ENCODE peak calls at places on chromosomes 2 and 18, in nine cellular contexts. Y is midbrain, V is GM04503, K is GM13976, I is fibroblast of pulmonary artery, A is endothelial cell, X is NCI-H2081, D is skeletal muscle cell, N is COLO829. H is an unnamed sample.

GRCh38 chr18:1499265-1499664 is 594.6 kb downstream of the ADCYAP1 start:
- DNase-seq in I (peak), X (no peak), V (no peak), N (peak), D (no peak), A (no peak), K (no peak), Y (no peak), H (no peak)

GRCh38 chr2:18690342-18690741 is 101.0 kb upstream of the NT5C1B start:
- DNase-seq in N (no peak), I (no peak), A (peak), D (no peak), X (no peak), Y (no peak), K (no peak), V (no peak), H (no peak)

GRCh38 chr2:191645807-191646611 is 31.9 kb upstream of the NABP1 start:
- DNase-seq in D (no peak), Y (no peak), N (no peak), X (no peak), A (no peak), K (no peak), I (peak), V (no peak), H (no peak)

GRCh38 chr2:15943914-15944313 is 3.6 kb downstream of the MYCN start:
- DNase-seq in K (no peak), D (peak), A (no peak), I (peak), X (no peak), N (peak), V (no peak), Y (peak), H (peak)

GRCh38 chr18:76353500-76353899 is 141.5 kb downstream of the ZNF516 start:
- DNase-seq in K (no peak), Y (no peak), V (no peak), I (no peak), X (no peak), N (no peak), A (no peak), D (no peak), H (no peak)

GRCh38 chr2:25976884-25977741 is 5.2 kb downstream of the KIF3C start:
- DNase-seq in N (peak), A (no peak), Y (no peak), X (no peak), I (no peak), K (no peak), D (no peak), V (no peak), H (no peak)

GRCh38 chr2:157938556-157938955 is 62.4 kb upstream of the ACVR1 start:
- DNase-seq in Y (no peak), D (no peak), V (no peak), K (no peak), X (no peak), I (no peak), N (no peak), A (no peak), H (no peak)

GRCh38 chr2:20052229-20052871 is 922 bp upstream of the LAPTM4A start:
- DNase-seq in V (no peak), A (no peak), K (no peak), Y (no peak), N (no peak), I (peak), D (no peak), X (no peak), H (no peak)

GRCh38 chr2:218019411-218020060 is 16.7 kb upstream of the TNS1 start:
- DNase-seq in I (no peak), Y (no peak), V (no peak), D (no peak), K (no peak), X (no peak), A (no peak), N (no peak), H (no peak)

GRCh38 chr2:217153433-217153997 is 293.7 kb upstream of the TNP1 start:
- DNase-seq in X (no peak), V (no peak), K (no peak), Y (no peak), N (no peak), D (no peak), I (no peak), A (no peak), H (no peak)

GRCh38 chr2:12764075-12764722 is 47.5 kb downstream of the TRIB2 start:
- DNase-seq in I (peak), D (no peak), N (no peak), Y (no peak), X (no peak), K (no peak), V (peak), A (no peak), H (no peak)

GRCh38 chr18:51480562-51481261 is 283.2 kb upstream of the MEX3C start:
- DNase-seq in D (no peak), X (no peak), I (no peak), Y (no peak), V (no peak), N (no peak), K (no peak), A (no peak), H (no peak)

GRCh38 chr18:51089691-51090090 is 59.7 kb downstream of the SMAD4 start:
- DNase-seq in K (no peak), V (no peak), D (no peak), X (no peak), N (no peak), A (no peak), Y (no peak), I (no peak), H (no peak)

GRCh38 chr18:39435986-39436385 is 1870.4 kb upstream of the CELF4 start:
- DNase-seq in A (no peak), V (no peak), X (no peak), D (no peak), I (no peak), K (no peak), Y (no peak), N (no peak), H (no peak)

GRCh38 chr2:173217106-173217840 is 137.4 kb upstream of the CDCA7 start:
- DNase-seq in N (no peak), I (no peak), A (no peak), Y (no peak), X (no peak), V (no peak), K (no peak), D (no peak), H (no peak)

H was measured in cerebellar cortex.